ENCODE peak calls at places on chromosome 22, in four cellular contexts. O is A549, T is K562, D is GM12878. R is an unnamed sample.

GRCh38 chr22:46303347-46303965 is 6.8 kb downstream of the GTSE1 start:
- DNase-seq in D (no peak), T (no peak), O (no peak), R (peak)

GRCh38 chr22:44972363-44973083 is 37.3 kb downstream of the PHF21B start:
- DNase-seq in O (no peak), T (no peak), D (no peak), R (peak)

GRCh38 chr22:21082248-21082647 is 36.5 kb downstream of the LRRC74B start:
- DNase-seq in O (no peak), T (no peak), D (no peak), R (peak)

GRCh38 chr22:33922268-33922667 is 2.0 kb upstream of the LARGE1 start:
- DNase-seq in T (no peak), O (no peak), D (no peak), R (peak)

GRCh38 chr22:42596376-42596775 is 18.3 kb downstream of the POLDIP3 start:
- DNase-seq in T (no peak), O (no peak), D (no peak), R (no peak)

GRCh38 chr22:43501951-43502874 is 90.4 kb downstream of the MPPED1 start:
- DNase-seq in D (no peak), T (no peak), O (no peak), R (no peak)

GRCh38 chr22:23388492-23389009 is 191.5 kb downstream of the IGLL1 start:
- DNase-seq in T (no peak), D (no peak), O (no peak), R (no peak)

GRCh38 chr22:44684506-44685383 is 17.3 kb upstream of the PRR5 start:
- DNase-seq in T (peak), O (peak), D (peak), R (peak)

GRCh38 chr22:34946339-34946985 is 119.5 kb upstream of the ISX start:
- DNase-seq in T (no peak), D (peak), O (no peak), R (no peak)

GRCh38 chr22:26904483-26904882 is 247.1 kb downstream of the MIAT start:
- DNase-seq in D (no peak), O (no peak), T (no peak), R (no peak)

GRCh38 chr22:22074634-22075381 is 92.2 kb upstream of the TOP3B start:
- DNase-seq in D (no peak), T (no peak), O (peak), R (no peak)

GRCh38 chr22:35622132-35622913 is 5.2 kb upstream of the MB start:
- DNase-seq in O (peak), D (no peak), T (no peak), R (no peak)

GRCh38 chr22:48104786-48105185 is 1342.3 kb downstream of the TBC1D22A start:
- DNase-seq in T (no peak), O (no peak), D (no peak), R (no peak)

GRCh38 chr22:23745780-23746179 is 5.1 kb downstream of the ZNF70 start:
- DNase-seq in T (no peak), D (no peak), O (no peak), R (no peak)

GRCh38 chr22:19429950-19430889 is 1.3 kb downstream of the HIRA start:
- DNase-seq in O (peak), D (no peak), T (peak), R (peak)

GRCh38 chr22:30381250-30381649 is 6.0 kb downstream of the RNF215 start:
- DNase-seq in D (no peak), T (no peak), O (no peak), R (no peak)

GRCh38 chr22:19821523-19822300 is 33.0 kb downstream of the GNB1L start:
- DNase-seq in D (no peak), O (no peak), T (no peak), R (no peak)

GRCh38 chr22:27748355-27749168 is 53.0 kb downstream of the MN1 start:
- DNase-seq in O (no peak), D (no peak), T (no peak), R (peak)

GRCh38 chr22:28846994-28847393 is 36.4 kb upstream of the ZNRF3 start:
- DNase-seq in D (no peak), O (no peak), T (no peak), R (no peak)
- TF ChIP-seq RCOR1 in D (no peak), O (no peak), T (no peak), R (no peak)

DNA sequence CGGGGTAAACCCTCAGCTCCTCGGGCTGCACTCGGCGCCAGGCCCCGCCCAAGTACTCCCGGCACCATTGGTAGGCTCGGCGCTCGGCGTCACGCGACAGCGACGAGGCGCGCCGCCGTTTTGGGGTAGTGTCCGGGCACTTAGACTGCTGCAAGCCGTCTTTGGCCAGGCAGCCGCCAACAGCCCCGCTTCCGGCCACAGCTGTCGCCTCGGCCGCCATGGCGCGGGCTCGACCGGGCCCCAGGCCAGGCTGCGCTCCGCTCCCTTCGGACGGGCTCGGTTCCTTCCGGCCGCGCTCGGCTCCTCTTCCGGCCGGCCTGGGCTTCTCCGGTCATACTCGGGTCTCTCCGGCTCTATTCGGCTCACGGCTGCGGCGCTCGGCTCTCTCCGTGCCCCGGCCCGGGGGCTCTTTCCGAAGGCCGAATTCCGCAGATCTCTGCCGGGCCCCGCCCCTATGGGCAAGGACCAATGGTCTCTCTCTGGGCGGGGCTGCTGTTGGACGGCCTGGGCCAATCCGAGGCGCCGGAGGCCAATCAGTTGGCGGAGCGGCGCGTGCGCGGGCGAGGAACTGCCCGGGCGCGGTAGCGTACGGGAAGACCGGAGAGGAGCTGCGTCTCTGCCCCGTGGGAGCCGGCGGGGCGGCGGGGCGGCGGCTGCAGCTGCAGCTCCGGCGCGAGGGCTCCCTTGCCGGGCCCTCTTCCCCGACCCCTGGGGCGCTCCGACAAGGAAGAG is at the start of gene CHKB:
- DNase-seq in T (peak), O (peak), D (peak), R (peak)
- TF ChIP-seq POLR2A in T (peak), O (peak), D (peak), R (peak)

GRCh38 chr22:38970548-38970947 is 11.6 kb upstream of the APOBEC3B start:
- DNase-seq in T (no peak), O (no peak), D (no peak), R (no peak)
- TF ChIP-seq RCOR1 in T (no peak), O (no peak), D (no peak), R (no peak)

DNA sequence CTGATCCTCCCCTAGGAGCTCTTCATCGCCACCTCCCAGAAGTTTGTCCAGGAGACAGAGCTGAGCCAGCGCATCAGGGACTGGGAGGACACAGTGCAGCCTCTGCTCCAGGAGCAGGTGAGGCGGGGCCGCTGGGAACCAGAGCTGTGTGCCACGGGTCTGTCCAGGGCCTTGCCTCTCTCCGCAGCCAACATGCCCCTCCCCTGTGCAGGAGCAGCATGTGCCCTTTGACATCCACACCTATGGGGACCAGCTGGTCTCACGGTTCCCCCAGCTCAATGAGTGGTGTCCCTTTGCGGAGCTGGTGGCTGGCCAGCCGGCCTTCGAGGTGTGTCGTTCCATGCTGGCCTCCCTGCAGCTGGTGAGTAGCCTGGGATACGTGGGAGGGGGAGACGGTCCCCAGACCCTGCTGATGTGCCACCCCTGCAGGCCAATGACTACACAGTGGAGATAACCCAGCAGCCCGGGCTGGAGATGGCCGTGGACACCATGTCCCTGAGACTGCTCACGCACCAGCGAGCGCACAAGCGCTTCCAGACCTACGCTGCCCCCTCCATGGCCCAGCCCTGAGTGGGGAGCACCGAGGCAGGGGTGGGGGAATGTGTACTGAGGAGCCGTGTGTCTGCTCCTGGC is 2.5 kb downstream of the SCO2 start:
- DNase-seq in O (no peak), D (no peak), T (no peak), R (no peak)
- TF ChIP-seq POLR2A in O (no peak), D (no peak), T (no peak), R (no peak)

GRCh38 chr22:49308300-49308699 is 519.4 kb downstream of the BRD1 start:
- DNase-seq in O (no peak), T (no peak), D (no peak), R (no peak)

GRCh38 chr22:49305966-49306631 is 521.6 kb downstream of the BRD1 start:
- DNase-seq in T (no peak), O (no peak), D (no peak), R (no peak)

GRCh38 chr22:49307870-49308269 is 519.8 kb downstream of the BRD1 start:
- DNase-seq in T (no peak), O (no peak), D (no peak), R (no peak)

GRCh38 chr22:49306632-49306975 is 521.1 kb downstream of the BRD1 start:
- DNase-seq in O (no peak), D (no peak), T (no peak), R (no peak)

GRCh38 chr22:49307071-49307830 is 520.4 kb downstream of the BRD1 start:
- DNase-seq in O (no peak), D (no peak), T (no peak), R (no peak)
- TF ChIP-seq RCOR1 in O (no peak), D (no peak), T (no peak), R (no peak)